ENCODE peak calls at places on chromosomes 6 and 20, in six cellular contexts. R, B, T, V, K and S are unnamed samples.

GRCh38 chr6:39426057-39426592 is 103.6 kb upstream of the KCNK16 start:
- DNase-seq in B (no peak), T (peak; percentile 69), R (peak; percentile 25), V (no peak), K (peak; percentile 72), S (no peak)

GRCh38 chr20:58890454-58891075 is 38.0 kb downstream of the GNAS start:
- DNase-seq in B (peak; percentile 66), R (no peak), T (peak; percentile 72), V (peak; percentile 69), K (peak; percentile 75), S (peak; percentile 88)

GRCh38 chr6:165883851-165884640 is 221.0 kb upstream of the PDE10A start:
- DNase-seq in B (no peak), K (peak; percentile 6), V (no peak), T (peak; percentile 9), R (no peak), S (no peak)

GRCh38 chr20:63955281-63955845 is 853 bp downstream of the UCKL1 start:
- DNase-seq in B (no peak), T (no peak), R (peak; percentile 62), V (no peak), K (no peak), S (no peak)

GRCh38 chr6:169316651-169317050 is 63.0 kb upstream of the THBS2 start:
- DNase-seq in B (no peak), R (no peak), T (no peak), V (no peak), K (no peak), S (no peak)

GRCh38 chr6:48747040-48747439 is 636.0 kb upstream of the PTCHD4 start:
- DNase-seq in B (no peak), T (peak; percentile 24), K (no peak), R (no peak), V (no peak), S (no peak)

GRCh38 chr6:141677598-141678211 is 455.0 kb upstream of the GJE1 start:
- DNase-seq in T (peak; percentile 51), B (no peak), V (peak; percentile 28), K (peak; percentile 26), R (peak; percentile 14), S (no peak)

GRCh38 chr6:5389086-5389745 is 127.9 kb downstream of the FARS2 start:
- DNase-seq in K (no peak), T (no peak), R (no peak), V (no peak), B (no peak), S (no peak)

GRCh38 chr20:3728876-3729275 is 3.6 kb upstream of the HSPA12B start:
- DNase-seq in T (no peak), V (no peak), K (no peak), R (no peak), B (no peak), S (no peak)

GRCh38 chr6:169250660-169251059 is 3.0 kb downstream of the THBS2 start:
- DNase-seq in B (no peak), T (peak; percentile 96), K (peak; percentile 90), R (no peak), V (no peak), S (no peak)

GRCh38 chr20:33442136-33443005 is 1.2 kb downstream of the SNTA1 start:
- DNase-seq in R (no peak), K (no peak), T (no peak), V (no peak), B (no peak), S (no peak)

GRCh38 chr6:166598441-166599138 is 12.1 kb upstream of the RAMACL start:
- DNase-seq in V (no peak), B (no peak), T (peak; percentile 97), K (peak; percentile 75), R (no peak), S (no peak)

GRCh38 chr6:26431258-26432162 is 8.8 kb upstream of the BTN3A3 start:
- DNase-seq in T (peak; percentile 94), K (no peak), V (no peak), B (no peak), R (no peak), S (no peak)

GRCh38 chr20:47392721-47393073 is 36.2 kb upstream of the ZMYND8 start:
- DNase-seq in T (peak; percentile 82), B (no peak), K (peak; percentile 30), V (no peak), R (no peak), S (no peak)

GRCh38 chr20:39849664-39850063 is 839.4 kb downstream of the MAFB start:
- DNase-seq in R (peak; percentile 13), V (no peak), T (peak; percentile 98), K (peak; percentile 87), B (no peak), S (peak; percentile 92)

GRCh38 chr6:22151892-22152291 is 144.9 kb downstream of the PRL start:
- DNase-seq in K (no peak), B (no peak), R (no peak), V (no peak), T (no peak), S (no peak)

GRCh38 chr6:139679516-139680179 is 305.2 kb upstream of the CITED2 start:
- DNase-seq in B (no peak), V (no peak), R (no peak), K (no peak), T (peak; percentile 16), S (no peak)

GRCh38 chr6:37134622-37135191 is 35.2 kb upstream of the PIM1 start:
- DNase-seq in R (peak; percentile 26), T (peak; percentile 98), V (no peak), B (no peak), K (peak; percentile 98), S (no peak)